ENCODE peak calls at places on chromosome 3, in five cellular contexts. P is CD4-positive, alpha-beta memory T cell; T is left ventricle myocardium inferior; Z is PC-9; S is breast epithelium. V is an unnamed sample.

GRCh38 chr3:10763817-10764313 is 52.2 kb upstream of the SLC6A11 start:
- DNase-seq in P (no peak), T (no peak), Z (no peak), S (no peak), V (no peak)

GRCh38 chr3:52052831-52053306 is 3.5 kb downstream of the DUSP7 start:
- DNase-seq in P (peak; percentile 35), T (peak; percentile 92), Z (peak; percentile 71), S (peak; percentile 75), V (no peak)

GRCh38 chr3:195112361-195112791 is 158.6 kb downstream of the XXYLT1 start:
- DNase-seq in P (no peak), T (no peak), Z (no peak), S (no peak), V (no peak)

GRCh38 chr3:150349314-150350097 is 58.6 kb upstream of the TSC22D2 start:
- DNase-seq in P (no peak), T (peak; percentile 69), Z (peak; percentile 67), S (no peak), V (no peak)

GRCh38 chr3:150255416-150255815 is 152.7 kb upstream of the TSC22D2 start:
- DNase-seq in P (no peak), T (peak; percentile 62), Z (no peak), S (peak; percentile 66), V (no peak)

GRCh38 chr3:87491843-87492242 is 215.5 kb upstream of the POU1F1 start:
- DNase-seq in P (no peak), T (no peak), Z (no peak), S (no peak), V (no peak)

GRCh38 chr3:13401149-13401548 is 19.0 kb downstream of the NUP210 start:
- DNase-seq in P (no peak), T (no peak), Z (no peak), S (no peak), V (no peak)

GRCh38 chr3:141795311-141795710 is 32.1 kb downstream of the GRK7 start:
- DNase-seq in P (no peak), T (no peak), Z (no peak), S (no peak), V (no peak)

GRCh38 chr3:192916455-192917257 is 1.0 kb downstream of the MB21D2 start:
- DNase-seq in P (no peak), T (peak; percentile 77), Z (peak; percentile 74), S (peak; percentile 52), V (no peak)

GRCh38 chr3:25594007-25594502 is 70.7 kb downstream of the TOP2B start:
- DNase-seq in P (peak; percentile 21), T (no peak), Z (peak; percentile 21), S (no peak), V (peak; percentile 22)

GRCh38 chr3:150408232-150409124 is at the start of gene TSC22D2:
- DNase-seq in P (peak; percentile 98), T (peak; percentile 92), Z (peak; percentile 97), S (peak; percentile 93), V (peak; percentile 98)

GRCh38 chr3:23203651-23204111 is 554 bp downstream of the UBE2E2 start:
- DNase-seq in P (no peak), T (no peak), Z (no peak), S (peak; percentile 18), V (peak; percentile 17)

GRCh38 chr3:184603156-184604030 is 41.8 kb downstream of the EPHB3 start:
- DNase-seq in P (no peak), T (no peak), Z (no peak), S (no peak), V (no peak)
- H3K4me3 ChIP-seq in P (no peak overlapping the region), T (peak overlapping the region; percentile 65), Z (no peak overlapping the region), S (peak overlapping the region; percentile 71), V (no peak overlapping the region)

GRCh38 chr3:185365281-185366211 is 2.6 kb downstream of the MAP3K13 start:
- DNase-seq in P (no peak), T (no peak), Z (peak; percentile 66), S (peak; percentile 57), V (no peak)
- H3K27ac ChIP-seq in P (no peak overlapping the region), T (no peak overlapping the region), Z (no peak overlapping the region), S (peak overlapping the region; percentile 79), V (no peak overlapping the region)

GRCh38 chr3:135083179-135083578 is 288.1 kb downstream of the EPHB1 start:
- DNase-seq in P (no peak), T (no peak), Z (no peak), S (no peak), V (no peak)

GRCh38 chr3:135081451-135082434 is 286.7 kb downstream of the EPHB1 start:
- DNase-seq in P (no peak), T (no peak), Z (no peak), S (no peak), V (no peak)

GRCh38 chr3:135083756-135084155 is 288.7 kb downstream of the EPHB1 start:
- DNase-seq in P (no peak), T (no peak), Z (no peak), S (no peak), V (no peak)

GRCh38 chr3:135084404-135084803 is 289.3 kb downstream of the EPHB1 start:
- DNase-seq in P (no peak), T (no peak), Z (no peak), S (no peak), V (no peak)

GRCh38 chr3:135082706-135083105 is 287.6 kb downstream of the EPHB1 start:
- DNase-seq in P (no peak), T (no peak), Z (no peak), S (no peak), V (no peak)
- H3K4me1 ChIP-seq in P (no peaks in the 10 kb centered on the region), T (peaks cover 11% of the 10 kb centered on the region), Z (no peaks in the 10 kb centered on the region), S (no peaks in the 10 kb centered on the region), V (no peaks in the 10 kb centered on the region)

DNA sequence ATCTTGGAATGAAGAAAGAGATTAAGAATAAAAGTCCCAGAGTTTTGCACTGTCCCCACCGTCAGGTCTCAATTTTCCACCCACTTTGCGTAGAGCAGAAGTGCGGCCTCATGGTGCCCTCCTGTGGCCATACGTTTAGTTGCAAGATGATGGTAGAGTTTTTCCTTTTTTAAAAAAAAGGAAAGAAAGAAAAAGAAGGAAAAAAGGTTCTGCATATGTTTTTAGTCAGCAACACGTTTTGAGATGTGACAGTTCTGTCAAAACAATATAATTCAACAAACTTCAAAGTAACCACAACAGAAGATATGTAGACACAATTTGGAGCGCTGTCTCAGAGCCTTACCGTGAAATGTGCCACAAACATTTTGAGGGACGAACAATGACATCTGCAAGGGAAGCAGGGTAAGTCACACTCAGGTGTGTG is 24.6 kb downstream of the EBLN2 start:
- DNase-seq in P (peak; percentile 39), T (no peak), Z (peak; percentile 33), S (no peak), V (peak; percentile 22)
- H3K4me3 ChIP-seq in P (no peak overlapping the region), T (no peak overlapping the region), Z (no peak overlapping the region), S (no peak overlapping the region), V (peak overlapping the region; percentile 11)

DNA sequence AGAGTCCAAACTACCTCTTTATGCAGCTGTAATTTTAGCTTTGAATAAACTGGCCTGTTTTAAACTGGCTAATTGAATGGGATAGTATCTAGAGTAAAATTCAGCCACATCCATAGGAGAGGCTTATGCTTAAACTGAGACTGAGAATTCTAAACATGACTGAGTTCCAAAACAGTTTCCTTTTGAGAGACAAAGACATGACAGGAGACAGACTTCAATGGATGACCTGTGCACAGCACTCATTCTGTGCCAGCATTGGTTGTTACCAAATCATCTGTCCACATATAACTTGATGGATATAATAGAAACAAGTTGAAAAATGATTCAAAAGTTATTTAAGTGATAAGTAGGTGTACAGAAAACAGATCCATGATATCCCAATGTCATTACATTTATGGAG is 20.9 kb downstream of the IL12A start:
- DNase-seq in P (no peak), T (no peak), Z (no peak), S (no peak), V (no peak)
- H3K27ac ChIP-seq in P (no peak overlapping the region), T (no peak overlapping the region), Z (no peak overlapping the region), S (no peak overlapping the region), V (no peak overlapping the region)

GRCh38 chr3:14426305-14426620 is 23.9 kb downstream of the SLC6A6 start:
- DNase-seq in P (no peak), T (no peak), Z (no peak), S (no peak), V (no peak)

GRCh38 chr3:14423963-14424362 is 21.6 kb downstream of the SLC6A6 start:
- DNase-seq in P (no peak), T (no peak), Z (no peak), S (no peak), V (no peak)

GRCh38 chr3:14423197-14423743 is 20.9 kb downstream of the SLC6A6 start:
- DNase-seq in P (no peak), T (no peak), Z (peak; percentile 57), S (peak; percentile 66), V (no peak)

GRCh38 chr3:14424711-14425573 is 22.5 kb downstream of the SLC6A6 start:
- DNase-seq in P (peak; percentile 55), T (no peak), Z (no peak), S (no peak), V (no peak)

GRCh38 chr3:14425574-14426304 is 23.3 kb downstream of the SLC6A6 start:
- DNase-seq in P (peak; percentile 51), T (no peak), Z (no peak), S (no peak), V (peak; percentile 33)
- H3K4me1 ChIP-seq in P (peaks cover 89% of the 10 kb centered on the region), T (peaks cover 84% of the 10 kb centered on the region), Z (peaks cover 97% of the 10 kb centered on the region), S (no peaks in the 10 kb centered on the region), V (peaks cover 89% of the 10 kb centered on the region)

GRCh38 chr3:62371032-62371734 is 2.2 kb downstream of the FEZF2 start:
- DNase-seq in P (no peak), T (no peak), Z (no peak), S (no peak), V (no peak)
- H3K4me3 ChIP-seq in P (no peak overlapping the region), T (no peak overlapping the region), Z (no peak overlapping the region), S (no peak overlapping the region), V (no peak overlapping the region)

GRCh38 chr3:48475188-48475587 is 28.7 kb downstream of the ATRIP start:
- DNase-seq in P (no peak), T (no peak), Z (no peak), S (no peak), V (no peak)
- H3K27ac ChIP-seq in P (no peak overlapping the region), T (no peak overlapping the region), Z (no peak overlapping the region), S (no peak overlapping the region), V (peak overlapping the region; percentile 41)

GRCh38 chr3:56795097-56795806 is 6.5 kb downstream of the ARHGEF3 start:
- DNase-seq in P (no peak), T (no peak), Z (no peak), S (no peak), V (no peak)
- H3K4me1 ChIP-seq in P (peaks cover 84% of the 10 kb centered on the region), T (peaks cover 81% of the 10 kb centered on the region), Z (peaks cover 30% of the 10 kb centered on the region), S (peaks cover 5% of the 10 kb centered on the region), V (peaks cover 52% of the 10 kb centered on the region)

V was measured in naive thymus-derived CD4-positive, alpha-beta T cell.